ENCODE peak calls at places on chromosomes 6 and 20, in ten cellular contexts. One of them, this sample, is unnamed.

GRCh38 chr20:15653396-15654207 is 919.6 kb downstream of the KIF16B start:
- DNase-seq in DND-41: no peak
- DNase-seq in ovary: no peak
- DNase-seq in GM23338: no peak
- DNase-seq in H9: no peak
- DNase-seq in upper lobe of right lung: no peak
- DNase-seq in lower lobe of right lung: no peak
- DNase-seq in heart left ventricle: no peak
- DNase-seq in cardiac muscle cell: no peak
- DNase-seq in PC-3: no peak
- DNase-seq in this sample: no peak

GRCh38 chr6:13212096-13212495 is 116.2 kb downstream of the TBC1D7 start:
- DNase-seq in DND-41: no peak
- DNase-seq in ovary: no peak
- DNase-seq in GM23338: no peak
- DNase-seq in H9: no peak
- DNase-seq in upper lobe of right lung: no peak
- DNase-seq in lower lobe of right lung: no peak
- DNase-seq in heart left ventricle: no peak
- DNase-seq in cardiac muscle cell: no peak
- DNase-seq in PC-3: no peak
- DNase-seq in this sample: no peak

GRCh38 chr6:26240981-26241770 is 123.8 kb upstream of the BTN3A2 start:
- DNase-seq in DND-41: no peak
- DNase-seq in ovary: no peak
- DNase-seq in GM23338: peak; percentile 65
- DNase-seq in H9: no peak
- DNase-seq in upper lobe of right lung: no peak
- DNase-seq in lower lobe of right lung: peak; percentile 59
- DNase-seq in heart left ventricle: no peak
- DNase-seq in cardiac muscle cell: peak; percentile 89
- DNase-seq in PC-3: no peak
- DNase-seq in this sample: no peak

GRCh38 chr6:147117580-147117979 is 86.6 kb upstream of the STXBP5 start:
- DNase-seq in DND-41: no peak
- DNase-seq in ovary: no peak
- DNase-seq in GM23338: no peak
- DNase-seq in H9: no peak
- DNase-seq in upper lobe of right lung: no peak
- DNase-seq in lower lobe of right lung: no peak
- DNase-seq in heart left ventricle: no peak
- DNase-seq in cardiac muscle cell: peak; percentile 63
- DNase-seq in PC-3: no peak
- DNase-seq in this sample: no peak

GRCh38 chr20:52984451-52984810 is 12.3 kb downstream of the TSHZ2 start:
- DNase-seq in DND-41: no peak
- DNase-seq in ovary: no peak
- DNase-seq in GM23338: no peak
- DNase-seq in H9: no peak
- DNase-seq in upper lobe of right lung: no peak
- DNase-seq in lower lobe of right lung: no peak
- DNase-seq in heart left ventricle: no peak
- DNase-seq in cardiac muscle cell: no peak
- DNase-seq in PC-3: no peak
- DNase-seq in this sample: no peak

GRCh38 chr20:41171736-41172295 is 34.5 kb downstream of the PLCG1 start:
- DNase-seq in DND-41: no peak
- DNase-seq in ovary: no peak
- DNase-seq in GM23338: no peak
- DNase-seq in H9: peak; percentile 10
- DNase-seq in upper lobe of right lung: peak; percentile 42
- DNase-seq in lower lobe of right lung: no peak
- DNase-seq in heart left ventricle: no peak
- DNase-seq in cardiac muscle cell: no peak
- DNase-seq in PC-3: no peak
- DNase-seq in this sample: no peak

GRCh38 chr20:13022401-13023170 is 13.8 kb downstream of the SPTLC3 start:
- DNase-seq in DND-41: no peak
- DNase-seq in ovary: no peak
- DNase-seq in GM23338: no peak
- DNase-seq in H9: no peak
- DNase-seq in upper lobe of right lung: no peak
- DNase-seq in lower lobe of right lung: no peak
- DNase-seq in heart left ventricle: no peak
- DNase-seq in cardiac muscle cell: peak; percentile 52
- DNase-seq in PC-3: peak; percentile 91
- DNase-seq in this sample: no peak

GRCh38 chr6:145749632-145750031 is 14.3 kb upstream of the EPM2A start:
- DNase-seq in DND-41: peak; percentile 30
- DNase-seq in ovary: no peak
- DNase-seq in GM23338: no peak
- DNase-seq in H9: no peak
- DNase-seq in upper lobe of right lung: no peak
- DNase-seq in lower lobe of right lung: no peak
- DNase-seq in heart left ventricle: no peak
- DNase-seq in cardiac muscle cell: peak; percentile 74
- DNase-seq in PC-3: peak; percentile 29
- DNase-seq in this sample: no peak

GRCh38 chr20:2470051-2470431 is 548 bp downstream of the SNRPB start:
- DNase-seq in DND-41: peak; percentile 79
- DNase-seq in ovary: no peak
- DNase-seq in GM23338: peak; percentile 36
- DNase-seq in H9: no peak
- DNase-seq in upper lobe of right lung: no peak
- DNase-seq in lower lobe of right lung: no peak
- DNase-seq in heart left ventricle: peak; percentile 39
- DNase-seq in cardiac muscle cell: peak; percentile 62
- DNase-seq in PC-3: peak; percentile 48
- DNase-seq in this sample: no peak

GRCh38 chr20:38673731-38674177 is 50.5 kb upstream of the SLC32A1 start:
- DNase-seq in DND-41: no peak
- DNase-seq in ovary: no peak
- DNase-seq in GM23338: peak; percentile 60
- DNase-seq in H9: peak; percentile 66
- DNase-seq in upper lobe of right lung: no peak
- DNase-seq in lower lobe of right lung: no peak
- DNase-seq in heart left ventricle: no peak
- DNase-seq in cardiac muscle cell: peak; percentile 15
- DNase-seq in PC-3: no peak
- DNase-seq in this sample: no peak

GRCh38 chr6:42428326-42429041 is 23.2 kb downstream of the TRERF1 start:
- DNase-seq in DND-41: no peak
- DNase-seq in ovary: no peak
- DNase-seq in GM23338: no peak
- DNase-seq in H9: no peak
- DNase-seq in upper lobe of right lung: no peak
- DNase-seq in lower lobe of right lung: no peak
- DNase-seq in heart left ventricle: peak; percentile 76
- DNase-seq in cardiac muscle cell: peak; percentile 43
- DNase-seq in PC-3: no peak
- DNase-seq in this sample: no peak

GRCh38 chr6:41201784-41202181 is 834 bp upstream of the TREML2 start:
- DNase-seq in DND-41: peak; percentile 72
- DNase-seq in ovary: no peak
- DNase-seq in GM23338: no peak
- DNase-seq in H9: no peak
- DNase-seq in upper lobe of right lung: no peak
- DNase-seq in lower lobe of right lung: no peak
- DNase-seq in heart left ventricle: no peak
- DNase-seq in cardiac muscle cell: no peak
- DNase-seq in PC-3: no peak
- DNase-seq in this sample: no peak

GRCh38 chr20:49559411-49560081 is 8.4 kb downstream of the PTGIS start:
- DNase-seq in DND-41: no peak
- DNase-seq in ovary: no peak
- DNase-seq in GM23338: no peak
- DNase-seq in H9: no peak
- DNase-seq in upper lobe of right lung: no peak
- DNase-seq in lower lobe of right lung: no peak
- DNase-seq in heart left ventricle: no peak
- DNase-seq in cardiac muscle cell: peak; percentile 95
- DNase-seq in PC-3: no peak
- DNase-seq in this sample: no peak

GRCh38 chr6:36676142-36677058 is 2.1 kb upstream of the CDKN1A start:
- DNase-seq in DND-41: no peak
- DNase-seq in ovary: no peak
- DNase-seq in GM23338: no peak
- DNase-seq in H9: peak; percentile 77
- DNase-seq in upper lobe of right lung: no peak
- DNase-seq in lower lobe of right lung: no peak
- DNase-seq in heart left ventricle: no peak
- DNase-seq in cardiac muscle cell: no peak
- DNase-seq in PC-3: no peak
- DNase-seq in this sample: no peak

GRCh38 chr20:8646716-8647115 is 422.2 kb upstream of the PLCB4 start:
- DNase-seq in DND-41: no peak
- DNase-seq in ovary: no peak
- DNase-seq in GM23338: no peak
- DNase-seq in H9: no peak
- DNase-seq in upper lobe of right lung: no peak
- DNase-seq in lower lobe of right lung: no peak
- DNase-seq in heart left ventricle: no peak
- DNase-seq in cardiac muscle cell: peak; percentile 46
- DNase-seq in PC-3: no peak
- DNase-seq in this sample: no peak

GRCh38 chr6:5030596-5031136 is 26.8 kb upstream of the RPP40 start:
- DNase-seq in DND-41: peak; percentile 64
- DNase-seq in ovary: peak; percentile 70
- DNase-seq in GM23338: peak; percentile 96
- DNase-seq in H9: peak; percentile 93
- DNase-seq in upper lobe of right lung: peak; percentile 81
- DNase-seq in lower lobe of right lung: peak; percentile 83
- DNase-seq in heart left ventricle: peak; percentile 83
- DNase-seq in cardiac muscle cell: peak; percentile 91
- DNase-seq in PC-3: peak; percentile 87
- DNase-seq in this sample: peak; percentile 83

GRCh38 chr6:79796197-79796596 is 151.2 kb downstream of the ELOVL4 start:
- DNase-seq in DND-41: no peak
- DNase-seq in ovary: no peak
- DNase-seq in GM23338: no peak
- DNase-seq in H9: no peak
- DNase-seq in upper lobe of right lung: no peak
- DNase-seq in lower lobe of right lung: no peak
- DNase-seq in heart left ventricle: no peak
- DNase-seq in cardiac muscle cell: no peak
- DNase-seq in PC-3: no peak
- DNase-seq in this sample: no peak

GRCh38 chr6:159060107-159060506 is 15.3 kb upstream of the TAGAP start:
- DNase-seq in DND-41: no peak
- DNase-seq in ovary: no peak
- DNase-seq in GM23338: no peak
- DNase-seq in H9: no peak
- DNase-seq in upper lobe of right lung: no peak
- DNase-seq in lower lobe of right lung: no peak
- DNase-seq in heart left ventricle: no peak
- DNase-seq in cardiac muscle cell: no peak
- DNase-seq in PC-3: no peak
- DNase-seq in this sample: no peak
- H3K4me1 ChIP-seq in DND-41: peaks cover 29% of the 10 kb centered on the region
- H3K4me1 ChIP-seq in ovary: no peaks in the 10 kb centered on the region
- H3K4me1 ChIP-seq in GM23338: no peaks in the 10 kb centered on the region
- H3K4me1 ChIP-seq in H9: no peaks in the 10 kb centered on the region
- H3K4me1 ChIP-seq in upper lobe of right lung: peaks cover 20% of the 10 kb centered on the region
- H3K4me1 ChIP-seq in lower lobe of right lung: peaks cover 35% of the 10 kb centered on the region
- H3K4me1 ChIP-seq in heart left ventricle: no peaks in the 10 kb centered on the region
- H3K4me1 ChIP-seq in cardiac muscle cell: no peaks in the 10 kb centered on the region
- H3K4me1 ChIP-seq in PC-3: no peaks in the 10 kb centered on the region
- H3K4me1 ChIP-seq in this sample: no peaks in the 10 kb centered on the region

DNA sequence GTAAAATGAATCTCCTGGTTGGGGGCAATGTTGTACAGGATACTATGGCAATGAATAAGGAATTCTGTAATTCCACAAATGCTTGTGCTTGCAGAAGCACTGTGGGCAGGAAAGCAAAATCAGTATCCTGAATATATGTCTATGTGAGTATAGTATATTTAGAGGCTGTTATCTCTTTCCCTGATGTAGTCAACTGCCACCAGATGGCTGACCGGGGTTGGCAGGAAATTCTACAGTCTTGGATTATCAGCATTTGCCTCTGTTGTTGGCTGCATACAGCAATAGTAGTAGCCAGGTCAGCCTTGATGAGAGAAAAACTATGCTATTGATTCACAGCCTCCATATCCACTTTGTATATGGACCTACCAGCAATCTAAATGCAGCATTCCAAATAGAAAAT is 425.1 kb upstream of the JAG1 start:
- DNase-seq in DND-41: no peak
- DNase-seq in ovary: no peak
- DNase-seq in GM23338: peak; percentile 34
- DNase-seq in H9: no peak
- DNase-seq in upper lobe of right lung: no peak
- DNase-seq in lower lobe of right lung: no peak
- DNase-seq in heart left ventricle: no peak
- DNase-seq in cardiac muscle cell: no peak
- DNase-seq in PC-3: peak; percentile 62
- DNase-seq in this sample: peak; percentile 8
- TF ChIP-seq CTCF in DND-41: no peak
- TF ChIP-seq CTCF in ovary: no peak
- TF ChIP-seq CTCF in GM23338: peak; percentile 47
- TF ChIP-seq CTCF in H9: peak; percentile 44
- TF ChIP-seq CTCF in upper lobe of right lung: no peak
- TF ChIP-seq CTCF in lower lobe of right lung: no peak
- TF ChIP-seq CTCF in heart left ventricle: no peak
- TF ChIP-seq CTCF in cardiac muscle cell: no peak
- TF ChIP-seq CTCF in PC-3: peak; percentile 68
- TF ChIP-seq CTCF in this sample: peak; percentile 31

GRCh38 chr20:32972181-32973076 is 31.8 kb downstream of the SUN5 start:
- DNase-seq in DND-41: peak; percentile 96
- DNase-seq in ovary: no peak
- DNase-seq in GM23338: peak; percentile 13
- DNase-seq in H9: peak; percentile 47
- DNase-seq in upper lobe of right lung: peak; percentile 53
- DNase-seq in lower lobe of right lung: no peak
- DNase-seq in heart left ventricle: no peak
- DNase-seq in cardiac muscle cell: no peak
- DNase-seq in PC-3: no peak
- DNase-seq in this sample: no peak
- H3K4me1 ChIP-seq in DND-41: peaks cover 88% of the 10 kb centered on the region
- H3K4me1 ChIP-seq in ovary: no peaks in the 10 kb centered on the region
- H3K4me1 ChIP-seq in GM23338: peaks cover 31% of the 10 kb centered on the region
- H3K4me1 ChIP-seq in H9: peaks cover 4% of the 10 kb centered on the region
- H3K4me1 ChIP-seq in upper lobe of right lung: peaks cover 5% of the 10 kb centered on the region
- H3K4me1 ChIP-seq in lower lobe of right lung: peaks cover 8% of the 10 kb centered on the region
- H3K4me1 ChIP-seq in heart left ventricle: peaks cover 9% of the 10 kb centered on the region
- H3K4me1 ChIP-seq in cardiac muscle cell: peaks cover 16% of the 10 kb centered on the region
- H3K4me1 ChIP-seq in PC-3: no peaks in the 10 kb centered on the region
- H3K4me1 ChIP-seq in this sample: no peaks in the 10 kb centered on the region

DNA sequence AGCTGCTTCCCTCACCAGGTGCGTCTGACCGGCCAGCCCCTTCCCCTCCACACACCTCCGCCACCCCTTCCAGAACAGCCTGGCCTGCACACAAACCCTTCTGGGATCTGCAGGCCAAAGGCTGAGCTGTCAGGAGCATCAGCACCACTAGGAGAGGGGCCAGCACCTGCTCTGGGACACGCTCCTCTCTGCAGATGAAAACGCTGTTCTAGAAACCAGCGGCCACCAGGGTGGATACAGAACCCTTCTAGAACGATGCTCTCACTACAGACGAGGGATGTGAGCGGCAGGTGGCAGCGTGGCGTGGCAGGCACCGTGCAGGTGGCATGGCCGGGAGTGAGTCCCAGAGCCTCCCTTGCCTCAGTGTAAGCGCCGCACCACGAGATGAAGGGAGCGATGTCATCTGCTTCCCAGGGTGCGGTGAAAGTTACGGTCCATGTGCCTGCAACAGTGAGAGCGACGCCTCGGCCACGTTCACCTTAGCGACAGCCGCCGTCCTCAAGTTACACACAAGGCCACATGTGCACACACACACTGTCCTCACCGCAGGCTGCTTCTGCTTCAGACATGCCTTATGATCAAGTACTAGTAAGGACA is 53.6 kb downstream of the TAF4 start:
- DNase-seq in DND-41: no peak
- DNase-seq in ovary: no peak
- DNase-seq in GM23338: no peak
- DNase-seq in H9: no peak
- DNase-seq in upper lobe of right lung: no peak
- DNase-seq in lower lobe of right lung: no peak
- DNase-seq in heart left ventricle: no peak
- DNase-seq in cardiac muscle cell: no peak
- DNase-seq in PC-3: no peak
- DNase-seq in this sample: no peak
- TF ChIP-seq CTCF in DND-41: no peak
- TF ChIP-seq CTCF in ovary: no peak
- TF ChIP-seq CTCF in GM23338: no peak
- TF ChIP-seq CTCF in H9: no peak
- TF ChIP-seq CTCF in upper lobe of right lung: no peak
- TF ChIP-seq CTCF in lower lobe of right lung: no peak
- TF ChIP-seq CTCF in heart left ventricle: no peak
- TF ChIP-seq CTCF in cardiac muscle cell: no peak
- TF ChIP-seq CTCF in PC-3: no peak
- TF ChIP-seq CTCF in this sample: no peak

This sample was measured in HCT116.